ENCODE peak calls at places on chromosomes 4 and X, in six cellular contexts. A, Y, D, R, W and U are unnamed samples.

GRCh38 chrX:106168107-106168506 is at the start of gene PWWP3B:
- DNase-seq in R (peak), D (no peak), W (no peak), A (peak), Y (no peak), U (no peak)

GRCh38 chr4:23945521-23946017 is 55.7 kb upstream of the PPARGC1A start:
- DNase-seq in A (peak), D (peak), Y (peak), W (no peak), R (peak), U (peak)

GRCh38 chrX:46318551-46318950 is 226.7 kb downstream of the ZNF674 start:
- DNase-seq in D (no peak), W (no peak), A (no peak), R (no peak), Y (no peak), U (no peak)

GRCh38 chr4:6716018-6716911 is at the start of gene BLOC1S4:
- DNase-seq in A (peak), Y (peak), R (peak), D (peak), W (peak), U (no peak)

GRCh38 chr4:134948110-134948642 is 746.6 kb upstream of the PABPC4L start:
- DNase-seq in Y (no peak), A (no peak), W (no peak), D (no peak), R (no peak), U (no peak)

GRCh38 chr4:179738822-179739221 is 2296.6 kb upstream of the AGA start:
- DNase-seq in A (no peak), D (no peak), Y (no peak), W (no peak), R (no peak), U (no peak)

GRCh38 chrX:119790977-119791436 is 423 bp downstream of the RPL39 start:
- DNase-seq in W (no peak), D (peak), Y (no peak), R (peak), A (peak), U (no peak)

GRCh38 chr4:89751416-89751815 is 85.5 kb downstream of the SNCA start:
- DNase-seq in D (no peak), A (no peak), Y (no peak), W (no peak), R (no peak), U (no peak)

GRCh38 chr4:47704693-47705325 is 133.1 kb downstream of the CORIN start:
- DNase-seq in R (peak), D (peak), Y (no peak), A (peak), W (no peak), U (no peak)

GRCh38 chrX:48794993-48795501 is 6.8 kb upstream of the HDAC6 start:
- DNase-seq in Y (peak), D (peak), A (peak), R (peak), W (no peak), U (no peak)

GRCh38 chr4:138981930-138982390 is 33.6 kb upstream of the NOCT start:
- DNase-seq in A (peak), R (peak), D (peak), Y (peak), W (no peak), U (peak)
- TF ChIP-seq CTCF in A (no peak), R (peak), D (peak), Y (peak), W (no peak), U (peak)

DNA sequence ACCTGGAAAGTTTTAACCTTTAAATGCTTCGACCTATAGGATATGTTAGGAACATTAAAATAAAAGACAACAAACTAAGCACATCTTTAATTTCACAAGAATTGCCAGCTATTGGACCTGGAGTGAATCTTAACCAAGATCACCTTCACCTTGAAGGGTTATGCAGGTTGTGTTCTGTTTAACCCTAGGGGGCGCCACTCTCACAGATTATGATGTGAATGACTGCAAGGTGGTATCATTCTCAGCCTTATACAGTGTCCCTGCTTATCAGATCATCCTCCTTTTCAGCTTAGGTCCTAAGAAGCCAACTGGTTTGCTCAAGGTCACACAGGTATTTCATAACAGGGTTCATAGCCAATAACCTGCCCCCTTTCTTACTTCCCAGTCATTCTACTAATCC is 23.5 kb downstream of the INTS6L start:
- DNase-seq in Y (no peak), R (no peak), A (no peak), W (no peak), D (no peak), U (no peak)
- H3K4me3 ChIP-seq in Y (no peak), R (no peak), A (no peak), W (no peak), D (no peak), U (no peak)

GRCh38 chr4:182023469-182023868 is 219.7 kb upstream of the TENM3 start:
- DNase-seq in D (no peak), W (no peak), Y (no peak), R (no peak), A (no peak), U (no peak)
- TF ChIP-seq CTCF in D (no peak), W (no peak), Y (no peak), R (no peak), A (no peak), U (no peak)

DNA sequence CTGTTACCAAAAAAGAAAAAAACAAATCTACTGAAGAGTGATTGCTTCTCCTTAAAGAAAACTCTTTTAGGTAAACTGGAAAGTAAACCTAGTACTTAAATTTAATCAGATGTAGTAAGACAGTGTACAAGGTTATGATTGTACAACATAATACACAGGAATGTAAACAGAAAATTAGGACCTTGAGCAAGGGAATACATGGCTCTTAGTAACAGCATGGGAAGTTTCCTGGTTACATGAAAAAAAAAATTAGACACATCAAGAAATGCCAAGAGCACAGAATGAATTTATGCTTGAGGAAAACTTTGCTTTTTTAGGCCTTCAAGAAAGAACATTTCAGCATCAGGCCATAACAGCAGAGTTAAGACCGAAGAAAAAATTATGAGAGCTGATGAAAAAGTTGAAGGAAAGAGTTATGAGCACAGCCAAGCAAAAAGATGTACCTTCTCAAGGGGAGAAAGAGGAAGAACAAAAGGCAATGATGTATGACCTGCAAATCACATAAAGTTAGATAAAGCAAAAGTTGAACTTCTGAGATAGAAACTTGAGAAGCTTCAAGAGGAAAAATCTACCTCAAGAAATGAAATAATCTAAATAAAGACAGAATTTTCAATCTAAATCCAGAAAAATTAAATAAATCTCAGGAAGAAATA is 311.6 kb downstream of the GALNTL6 start:
- DNase-seq in Y (no peak), R (no peak), A (no peak), D (no peak), W (no peak), U (no peak)
- H3K4me3 ChIP-seq in Y (no peak), R (no peak), A (no peak), D (no peak), W (no peak), U (no peak)